ENCODE peak calls at places on chromosomes 2 and 18, in ten cellular contexts. V is ovary; I is Peyer's patch; U is OCI-LY7; H is naive thymus-derived CD4-positive, alpha-beta T cell; C is mesenchymal stem cell; Y is A549; P is IMR-90; D is tibial nerve; J is psoas muscle. Z is an unnamed sample. For H3K4me1, the result is how much of the 10 kb centered on the place peaks cover.

GRCh38 chr2:36616947-36617346 is 19.0 kb upstream of the FEZ2 start:
- DNase-seq in U (no peak), P (no peak), H (no peak), J (no peak), I (no peak), C (no peak), Y (no peak), D (no peak), V (no peak), Z (no peak)

GRCh38 chr2:201517094-201517493 is 65.6 kb downstream of the STRADB start:
- DNase-seq in H (no peak), I (no peak), J (no peak), V (no peak), P (peak), C (no peak), D (no peak), Y (no peak), U (no peak), Z (no peak)

GRCh38 chr2:139353874-139354273 is 573.7 kb upstream of the NXPH2 start:
- DNase-seq in H (no peak), V (no peak), I (no peak), Y (no peak), P (no peak), U (no peak), D (no peak), J (no peak), C (no peak), Z (no peak)

GRCh38 chr18:34222396-34223163 is 2.1 kb downstream of the NOL4 start:
- DNase-seq in J (peak), Y (no peak), D (no peak), H (no peak), I (no peak), V (no peak), C (peak), U (no peak), P (no peak), Z (no peak)

GRCh38 chr2:17166506-17166905 is 351.7 kb downstream of the RAD51AP2 start:
- DNase-seq in I (no peak), Y (no peak), H (no peak), D (no peak), U (no peak), P (peak), C (peak), J (no peak), V (no peak), Z (peak)

GRCh38 chr2:54084600-54084999 is 30.8 kb upstream of the ACYP2 start:
- DNase-seq in V (peak), H (peak), P (peak), I (no peak), U (no peak), D (no peak), Y (no peak), J (no peak), C (no peak), Z (no peak)

GRCh38 chr2:40200516-40200915 is 251.4 kb downstream of the SLC8A1 start:
- DNase-seq in D (no peak), H (no peak), J (no peak), U (no peak), Y (no peak), I (no peak), C (no peak), P (peak), V (no peak), Z (no peak)

GRCh38 chr2:10993001-10993481 is 81.3 kb downstream of the KCNF1 start:
- DNase-seq in I (no peak), P (peak), J (no peak), H (no peak), C (peak), V (no peak), Y (no peak), U (no peak), D (no peak), Z (peak)

GRCh38 chr18:3652380-3653262 is 202.6 kb downstream of the TGIF1 start:
- DNase-seq in V (peak), C (peak), I (peak), Y (peak), P (peak), H (no peak), U (no peak), D (no peak), J (peak), Z (peak)

GRCh38 chr2:23788100-23788499 is 138.8 kb downstream of the ATAD2B start:
- DNase-seq in D (no peak), J (no peak), U (peak), C (no peak), H (peak), V (no peak), P (no peak), Y (no peak), I (no peak), Z (no peak)

GRCh38 chr2:237231593-237231992 is 145.9 kb downstream of the COPS8 start:
- DNase-seq in J (peak), Y (no peak), D (no peak), H (no peak), P (no peak), U (no peak), C (no peak), I (no peak), V (no peak), Z (no peak)

GRCh38 chr2:71100195-71100964 is 29.6 kb downstream of the MCEE start:
- DNase-seq in U (peak), J (peak), D (peak), V (no peak), H (peak), C (peak), P (peak), I (peak), Y (peak), Z (peak)

GRCh38 chr2:207662203-207662602 is 37.0 kb upstream of the METTL21A start:
- DNase-seq in Y (no peak), H (no peak), D (no peak), J (no peak), V (no peak), U (peak), C (no peak), P (no peak), I (no peak), Z (no peak)

GRCh38 chr2:46872876-46873631 is 42.6 kb downstream of the MCFD2 start:
- DNase-seq in Y (no peak), J (no peak), H (no peak), V (no peak), P (peak), C (no peak), I (no peak), U (no peak), D (no peak), Z (no peak)

GRCh38 chr2:216553093-216553478 is 54.4 kb downstream of the RPL37A start:
- DNase-seq in H (no peak), D (no peak), U (no peak), J (no peak), V (no peak), Y (no peak), P (peak), C (peak), I (no peak), Z (no peak)

GRCh38 chr2:235601960-235602704 is 108.3 kb downstream of the AGAP1 start:
- DNase-seq in H (no peak), D (no peak), Y (no peak), V (no peak), U (no peak), P (no peak), J (no peak), I (no peak), C (no peak), Z (no peak)

GRCh38 chr2:178304262-178304661 is 110.0 kb downstream of the OSBPL6 start:
- DNase-seq in U (no peak), D (no peak), P (no peak), Y (no peak), J (no peak), V (no peak), C (no peak), H (no peak), I (no peak), Z (no peak)

GRCh38 chr2:169476459-169476858 is 2.8 kb upstream of the BBS5 start:
- DNase-seq in D (no peak), C (no peak), H (no peak), J (no peak), P (peak), Y (no peak), V (no peak), U (no peak), I (no peak), Z (no peak)

GRCh38 chr18:59540356-59540755 is 156.9 kb downstream of the CCBE1 start:
- DNase-seq in I (no peak), P (no peak), U (no peak), C (no peak), H (no peak), D (no peak), V (no peak), J (no peak), Y (no peak), Z (no peak)

GRCh38 chr18:73283032-73283431 is 415.2 kb upstream of the NETO1 start:
- DNase-seq in P (peak), Y (no peak), I (no peak), U (no peak), J (no peak), C (peak), D (no peak), V (no peak), H (no peak), Z (no peak)

GRCh38 chr2:158103358-158104021 is 1.8 kb downstream of the UPP2 start:
- DNase-seq in J (no peak), H (no peak), Y (no peak), I (no peak), C (no peak), D (no peak), V (no peak), U (no peak), P (no peak), Z (no peak)

GRCh38 chr18:51121597-51121857 is 76.0 kb downstream of the MEX3C start:
- DNase-seq in D (no peak), C (no peak), I (no peak), P (no peak), Y (no peak), V (no peak), J (no peak), H (no peak), U (no peak), Z (no peak)

GRCh38 chr2:133484106-133484505 is 84.2 kb downstream of the NCKAP5 start:
- DNase-seq in U (no peak), P (peak), V (no peak), C (peak), I (no peak), D (no peak), H (no peak), J (no peak), Y (no peak), Z (no peak)

GRCh38 chr2:217282531-217282930 is 422.7 kb upstream of the TNP1 start:
- DNase-seq in I (no peak), D (no peak), J (no peak), P (peak), Y (no peak), C (no peak), V (no peak), U (no peak), H (no peak), Z (no peak)

GRCh38 chr2:55391155-55391554 is 28.5 kb downstream of the CCDC88A start:
- DNase-seq in I (no peak), V (no peak), C (no peak), U (no peak), Y (no peak), J (no peak), H (no peak), P (no peak), D (no peak), Z (no peak)

DNA sequence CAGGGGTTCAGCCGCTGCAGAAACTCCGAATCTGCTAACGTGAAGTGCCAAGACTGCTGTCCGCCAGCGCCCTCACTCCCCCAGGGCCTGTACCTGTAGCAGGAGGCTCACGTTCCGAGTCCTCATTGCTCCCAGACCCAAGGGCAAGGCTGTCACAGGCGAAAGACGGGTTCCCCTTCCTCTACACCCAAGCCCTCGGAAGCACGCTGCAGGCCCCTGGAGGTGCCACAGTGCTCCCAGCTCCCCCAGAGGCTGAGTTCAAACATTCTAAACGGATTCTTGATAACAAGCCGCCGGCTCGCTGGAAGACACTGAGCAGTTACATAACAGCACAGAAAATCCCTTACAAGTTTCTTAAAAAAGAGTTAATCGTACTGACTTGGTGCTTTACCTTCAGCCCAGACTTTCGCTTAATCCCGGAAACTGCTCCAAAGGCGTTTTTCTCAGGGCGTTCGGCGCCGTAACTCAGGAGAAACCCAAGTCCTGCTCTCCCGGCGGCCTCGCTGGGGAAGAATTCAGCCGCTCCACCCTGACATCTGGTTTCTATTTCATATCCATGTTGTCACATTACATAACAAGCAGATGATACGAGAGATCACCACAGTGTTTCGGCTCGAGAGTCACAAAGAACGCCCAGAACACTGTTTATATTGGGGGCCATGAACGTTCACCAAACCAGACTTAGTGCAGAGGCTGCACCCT is 92.0 kb downstream of the HDAC4 start:
- DNase-seq in J (peak), D (peak), U (no peak), C (peak), Y (no peak), H (no peak), P (peak), I (peak), V (peak), Z (no peak)
- H3K4me3 ChIP-seq in J (peak), D (peak), U (no peak), C (peak), Y (no peak), H (no peak), P (peak), I (peak), V (peak), Z (peak)

GRCh38 chr2:85994421-85994777 is 105.6 kb upstream of the ST3GAL5 start:
- DNase-seq in I (no peak), V (no peak), J (no peak), H (no peak), Y (no peak), D (no peak), U (no peak), P (no peak), C (no peak), Z (no peak)
- H3K4me1 ChIP-seq in I (under half), V (under half), J (half or more), H (under half), Y (under half), D (under half), U (under half), P (under half), C (under half), Z (under half)

DNA sequence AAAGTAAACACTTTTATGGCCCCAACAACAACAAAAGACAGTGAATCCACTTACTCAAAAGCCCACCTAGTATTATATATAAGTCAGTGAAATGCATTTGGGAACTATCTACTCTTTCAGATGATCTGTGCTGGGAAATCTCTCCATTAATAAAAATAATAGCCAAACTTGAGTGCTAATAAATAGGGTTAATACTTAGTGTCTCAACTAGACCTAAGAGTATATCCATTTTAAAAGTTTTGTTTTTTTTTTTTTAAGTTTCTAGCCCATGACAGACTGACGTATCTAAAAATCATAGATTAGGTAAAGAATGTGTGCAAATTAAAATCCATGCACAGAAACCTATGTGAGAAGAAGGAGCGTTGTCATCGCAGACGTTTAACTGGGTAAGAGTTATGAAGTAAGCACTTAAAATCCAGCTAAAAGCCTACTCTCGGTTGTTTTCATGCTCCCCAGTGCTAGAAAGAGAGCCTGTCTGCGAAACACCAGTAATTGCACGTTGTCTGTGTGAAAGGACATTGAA is 83.4 kb upstream of the PELI1 start:
- DNase-seq in C (no peak), P (no peak), U (no peak), D (no peak), Y (no peak), V (no peak), I (no peak), J (no peak), H (no peak), Z (no peak)
- H3K4me3 ChIP-seq in C (peak), P (peak), U (peak), D (peak), Y (peak), V (peak), I (peak), J (peak), H (peak), Z (peak)

DNA sequence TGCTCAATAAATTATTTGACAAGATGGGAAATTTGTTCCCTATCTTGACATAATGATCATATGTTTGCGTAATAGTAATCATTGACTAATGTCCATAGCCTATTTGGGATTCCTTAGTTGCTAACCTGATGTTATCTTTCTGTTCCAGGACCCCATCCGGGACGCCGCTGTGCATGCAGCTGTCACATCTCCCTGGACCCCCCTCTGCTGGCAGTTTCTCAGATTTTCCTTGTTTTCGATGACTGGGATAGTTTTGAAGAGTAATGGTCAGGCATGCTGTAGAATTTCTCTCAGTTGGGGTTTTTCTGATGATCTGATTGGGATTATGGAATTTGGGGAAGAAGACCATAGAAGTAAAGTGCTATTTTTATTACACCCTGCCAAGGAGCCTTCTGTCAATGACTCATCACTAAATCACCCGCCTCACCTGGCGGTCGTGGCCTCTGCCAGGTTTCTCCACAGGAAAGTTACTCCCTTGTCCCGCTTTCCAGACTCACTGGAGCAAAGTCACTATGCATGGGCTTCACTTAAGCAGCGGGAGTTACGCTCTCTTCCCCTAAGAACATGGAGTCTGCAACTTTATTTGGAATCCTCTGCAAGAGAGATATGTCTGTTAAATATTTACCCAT is 19.9 kb upstream of the TMEM18 start:
- DNase-seq in Y (no peak), H (no peak), D (no peak), U (no peak), C (no peak), P (no peak), J (no peak), I (no peak), V (no peak), Z (no peak)
- H3K4me1 ChIP-seq in Y (under half), H (under half), D (under half), U (under half), C (under half), P (under half), J (under half), I (under half), V (under half), Z (under half)

GRCh38 chr2:159515482-159515881 is 100.9 kb downstream of the BAZ2B start:
- DNase-seq in U (no peak), I (no peak), H (no peak), V (no peak), D (no peak), Y (no peak), P (no peak), C (no peak), J (no peak), Z (no peak)
- H3K4me3 ChIP-seq in U (peak), I (peak), H (peak), V (peak), D (peak), Y (no peak), P (no peak), C (peak), J (peak), Z (no peak)

GRCh38 chr2:200380139-200380561 is 73.7 kb downstream of the SPATS2L start:
- DNase-seq in U (no peak), D (no peak), Y (no peak), V (no peak), J (no peak), P (peak), I (no peak), C (peak), H (no peak), Z (no peak)

GRCh38 chr2:200380833-200381542 is 74.5 kb downstream of the SPATS2L start:
- DNase-seq in H (no peak), P (peak), C (peak), Y (no peak), J (no peak), U (no peak), D (no peak), I (no peak), V (no peak), Z (no peak)

GRCh38 chr2:200378652-200379290 is 72.3 kb downstream of the SPATS2L start:
- DNase-seq in P (peak), Y (no peak), D (no peak), U (no peak), C (peak), H (no peak), V (no peak), I (no peak), J (no peak), Z (no peak)

GRCh38 chr2:200377774-200378336 is 71.4 kb downstream of the SPATS2L start:
- DNase-seq in Y (no peak), J (no peak), P (no peak), U (no peak), V (no peak), H (no peak), D (no peak), I (peak), C (no peak), Z (peak)

GRCh38 chr2:200379481-200380120 is 73.1 kb downstream of the SPATS2L start:
- DNase-seq in U (no peak), Y (no peak), P (no peak), I (no peak), V (no peak), D (no peak), C (peak), H (no peak), J (no peak), Z (no peak)
- H3K4me1 ChIP-seq in U (under half), Y (half or more), P (under half), I (under half), V (under half), D (under half), C (under half), H (under half), J (under half), Z (under half)

DNA sequence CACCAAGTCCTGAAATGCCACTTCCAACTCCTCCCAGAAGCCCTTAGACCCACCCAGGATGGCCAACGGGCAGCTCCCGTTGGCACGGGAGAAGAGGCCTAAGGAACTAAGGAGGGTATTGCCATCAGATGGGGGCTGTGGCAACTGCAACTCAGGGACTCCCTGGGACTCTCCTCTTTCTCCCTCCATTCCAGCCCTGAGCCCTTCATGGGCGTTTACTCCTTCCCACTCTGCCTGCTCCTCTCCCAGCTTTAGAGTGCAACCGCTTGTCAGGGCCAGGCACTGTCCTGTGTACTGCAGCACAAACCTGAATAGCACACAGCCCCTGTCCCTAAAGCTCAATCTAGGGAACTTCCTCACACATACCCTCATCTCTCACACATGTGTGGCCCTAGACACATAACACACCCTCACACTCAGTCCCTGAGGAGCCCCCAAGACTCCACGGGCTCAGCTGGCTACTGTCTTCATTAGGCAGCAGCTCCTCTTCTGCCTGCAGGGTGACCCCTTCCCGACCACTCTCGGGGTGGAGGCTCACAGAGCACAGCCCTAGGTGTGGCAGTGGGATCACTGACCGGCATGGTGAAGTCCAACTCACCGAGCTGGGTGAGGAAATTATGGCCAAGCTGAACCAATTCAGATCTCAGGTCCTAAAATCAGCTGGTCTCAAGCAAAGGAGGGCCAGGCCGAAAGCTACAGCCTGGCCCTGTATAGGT is 316.3 kb downstream of the CELF4 start:
- DNase-seq in C (no peak), P (no peak), H (no peak), D (no peak), I (peak), U (no peak), V (no peak), J (no peak), Y (no peak), Z (no peak)
- H3K4me3 ChIP-seq in C (no peak), P (no peak), H (no peak), D (no peak), I (no peak), U (no peak), V (no peak), J (no peak), Y (no peak), Z (no peak)